ENCODE peak calls at places on chromosome 9, in six cellular contexts. One of them, this sample, is unnamed.
A peak's percentile ranks its signal among the peaks of the same experiment; 100 is the strongest.

GRCh38 chr9:134557331-134557730 is 84.3 kb upstream of the COL5A1 start:
- DNase-seq in Peyer's patch: peak; percentile 25
- DNase-seq in NCI-H1417 treated with DMSO at 0.1 percent for 48 hours: no peak
- DNase-seq in brain microvascular endothelial cell: no peak
- DNase-seq in DMS153: no peak
- DNase-seq in CD8-positive, alpha-beta T cell: no peak
- DNase-seq in this sample: no peak

GRCh38 chr9:120531683-120532300 is 48.2 kb downstream of the CDK5RAP2 start:
- DNase-seq in brain microvascular endothelial cell: peak; percentile 13
- DNase-seq in Peyer's patch: no peak
- DNase-seq in NCI-H1417 treated with DMSO at 0.1 percent for 48 hours: peak; percentile 35
- DNase-seq in DMS153: peak; percentile 56
- DNase-seq in CD8-positive, alpha-beta T cell: no peak
- DNase-seq in this sample: no peak

GRCh38 chr9:93182572-93182971 is 1.4 kb upstream of the WNK2 start:
- DNase-seq in DMS153: no peak
- DNase-seq in NCI-H1417 treated with DMSO at 0.1 percent for 48 hours: no peak
- DNase-seq in CD8-positive, alpha-beta T cell: no peak
- DNase-seq in Peyer's patch: peak; percentile 75
- DNase-seq in brain microvascular endothelial cell: no peak
- DNase-seq in this sample: peak; percentile 49

GRCh38 chr9:99019523-99020331 is 76.0 kb downstream of the COL15A1 start:
- DNase-seq in Peyer's patch: no peak
- DNase-seq in NCI-H1417 treated with DMSO at 0.1 percent for 48 hours: no peak
- DNase-seq in brain microvascular endothelial cell: peak; percentile 92
- DNase-seq in CD8-positive, alpha-beta T cell: no peak
- DNase-seq in DMS153: no peak
- DNase-seq in this sample: no peak

GRCh38 chr9:37348917-37349316 is 73.6 kb upstream of the GRHPR start:
- DNase-seq in brain microvascular endothelial cell: no peak
- DNase-seq in DMS153: no peak
- DNase-seq in Peyer's patch: no peak
- DNase-seq in NCI-H1417 treated with DMSO at 0.1 percent for 48 hours: no peak
- DNase-seq in CD8-positive, alpha-beta T cell: no peak
- DNase-seq in this sample: no peak

GRCh38 chr9:110029422-110029814 is 178.5 kb downstream of the C9orf152 start:
- DNase-seq in DMS153: no peak
- DNase-seq in NCI-H1417 treated with DMSO at 0.1 percent for 48 hours: no peak
- DNase-seq in brain microvascular endothelial cell: peak; percentile 91
- DNase-seq in CD8-positive, alpha-beta T cell: no peak
- DNase-seq in Peyer's patch: no peak
- DNase-seq in this sample: no peak

GRCh38 chr9:97468658-97469448 is 32.6 kb upstream of the TMOD1 start:
- DNase-seq in DMS153: peak; percentile 20
- DNase-seq in brain microvascular endothelial cell: peak; percentile 56
- DNase-seq in NCI-H1417 treated with DMSO at 0.1 percent for 48 hours: no peak
- DNase-seq in CD8-positive, alpha-beta T cell: no peak
- DNase-seq in Peyer's patch: peak; percentile 86
- DNase-seq in this sample: peak; percentile 61

GRCh38 chr9:113513541-113513940 is 50.0 kb downstream of the RGS3 start:
- DNase-seq in brain microvascular endothelial cell: no peak
- DNase-seq in CD8-positive, alpha-beta T cell: no peak
- DNase-seq in NCI-H1417 treated with DMSO at 0.1 percent for 48 hours: no peak
- DNase-seq in Peyer's patch: no peak
- DNase-seq in DMS153: no peak
- DNase-seq in this sample: no peak

GRCh38 chr9:110538169-110538568 is 41.4 kb downstream of the SVEP1 start:
- DNase-seq in NCI-H1417 treated with DMSO at 0.1 percent for 48 hours: no peak
- DNase-seq in brain microvascular endothelial cell: no peak
- DNase-seq in DMS153: no peak
- DNase-seq in CD8-positive, alpha-beta T cell: no peak
- DNase-seq in Peyer's patch: no peak
- DNase-seq in this sample: no peak

GRCh38 chr9:113649054-113649453 is 185.5 kb downstream of the RGS3 start:
- DNase-seq in CD8-positive, alpha-beta T cell: no peak
- DNase-seq in brain microvascular endothelial cell: no peak
- DNase-seq in DMS153: peak; percentile 75
- DNase-seq in Peyer's patch: peak; percentile 35
- DNase-seq in NCI-H1417 treated with DMSO at 0.1 percent for 48 hours: no peak
- DNase-seq in this sample: peak; percentile 33

GRCh38 chr9:106421772-106422171 is 441.2 kb upstream of the ZNF462 start:
- DNase-seq in Peyer's patch: no peak
- DNase-seq in CD8-positive, alpha-beta T cell: no peak
- DNase-seq in NCI-H1417 treated with DMSO at 0.1 percent for 48 hours: no peak
- DNase-seq in brain microvascular endothelial cell: no peak
- DNase-seq in DMS153: peak; percentile 58
- DNase-seq in this sample: no peak

GRCh38 chr9:33263131-33263935 is 1.2 kb downstream of the BAG1 start:
- DNase-seq in brain microvascular endothelial cell: peak; percentile 7
- DNase-seq in Peyer's patch: peak; percentile 55
- DNase-seq in CD8-positive, alpha-beta T cell: no peak
- DNase-seq in DMS153: no peak
- DNase-seq in NCI-H1417 treated with DMSO at 0.1 percent for 48 hours: no peak
- DNase-seq in this sample: no peak

GRCh38 chr9:98997580-98997979 is 53.9 kb downstream of the COL15A1 start:
- DNase-seq in NCI-H1417 treated with DMSO at 0.1 percent for 48 hours: no peak
- DNase-seq in DMS153: no peak
- DNase-seq in CD8-positive, alpha-beta T cell: no peak
- DNase-seq in Peyer's patch: no peak
- DNase-seq in brain microvascular endothelial cell: peak; percentile 85
- DNase-seq in this sample: no peak

GRCh38 chr9:104093647-104094533 is at the start of gene SMC2:
- DNase-seq in CD8-positive, alpha-beta T cell: peak; percentile 90
- DNase-seq in DMS153: peak; percentile 87
- DNase-seq in brain microvascular endothelial cell: peak; percentile 93
- DNase-seq in NCI-H1417 treated with DMSO at 0.1 percent for 48 hours: peak; percentile 99
- DNase-seq in Peyer's patch: peak; percentile 96
- DNase-seq in this sample: peak; percentile 98